ENCODE peak calls at places on chromosomes 2 and 18, in four cellular contexts. One of them, this sample, is unnamed.

GRCh38 chr2:120079647-120080046 is 66.8 kb downstream of the EPB41L5 start:
- DNase-seq in neuronal stem cell: no peak
- DNase-seq in H9: no peak
- DNase-seq in H1: no peak
- DNase-seq in this sample: no peak

GRCh38 chr18:76265375-76266225 is 229.4 kb downstream of the ZNF516 start:
- DNase-seq in H1: no peak
- DNase-seq in H9: no peak
- DNase-seq in neuronal stem cell: no peak
- DNase-seq in this sample: no peak

GRCh38 chr2:232491139-232491780 is 3.6 kb upstream of the ECEL1 start:
- DNase-seq in H9: peak; percentile 22
- DNase-seq in H1: no peak
- DNase-seq in neuronal stem cell: no peak
- DNase-seq in this sample: no peak

GRCh38 chr2:173037245-173038106 is 38.2 kb upstream of the MAP3K20 start:
- DNase-seq in H1: no peak
- DNase-seq in neuronal stem cell: no peak
- DNase-seq in H9: no peak
- DNase-seq in this sample: no peak

GRCh38 chr2:101330253-101330921 is 21.9 kb upstream of the RNF149 start:
- DNase-seq in H1: no peak
- DNase-seq in neuronal stem cell: no peak
- DNase-seq in H9: peak; percentile 81
- DNase-seq in this sample: no peak

GRCh38 chr2:118046628-118047210 is 32.8 kb upstream of the CCDC93 start:
- DNase-seq in H1: no peak
- DNase-seq in H9: no peak
- DNase-seq in neuronal stem cell: no peak
- DNase-seq in this sample: no peak

GRCh38 chr2:154189963-154190362 is 318.2 kb downstream of the GALNT13 start:
- DNase-seq in neuronal stem cell: no peak
- DNase-seq in H1: no peak
- DNase-seq in H9: no peak
- DNase-seq in this sample: no peak

GRCh38 chr2:204282525-204282924 is 262.8 kb upstream of the PARD3B start:
- DNase-seq in H9: peak; percentile 65
- DNase-seq in H1: no peak
- DNase-seq in neuronal stem cell: peak; percentile 66
- DNase-seq in this sample: no peak

GRCh38 chr18:57624988-57625387 is 3.4 kb upstream of the NARS1 start:
- DNase-seq in H1: no peak
- DNase-seq in neuronal stem cell: no peak
- DNase-seq in H9: no peak
- DNase-seq in this sample: no peak

GRCh38 chr2:85409719-85410583 is at the start of gene CAPG:
- DNase-seq in H1: peak; percentile 53
- DNase-seq in H9: peak; percentile 68
- DNase-seq in neuronal stem cell: no peak
- DNase-seq in this sample: peak; percentile 23

GRCh38 chr2:120951701-120952100 is 216.0 kb downstream of the GLI2 start:
- DNase-seq in neuronal stem cell: no peak
- DNase-seq in H9: no peak
- DNase-seq in H1: no peak
- DNase-seq in this sample: no peak

GRCh38 chr2:174078275-174078674 is 113.1 kb upstream of the SP3 start:
- DNase-seq in neuronal stem cell: no peak
- DNase-seq in H9: no peak
- DNase-seq in H1: no peak
- DNase-seq in this sample: no peak

GRCh38 chr2:98608962-98609604 is 694 bp downstream of the UNC50 start:
- DNase-seq in neuronal stem cell: no peak
- DNase-seq in H1: no peak
- DNase-seq in H9: no peak
- DNase-seq in this sample: peak; percentile 18

GRCh38 chr2:68193774-68194372 is 36.2 kb downstream of the PNO1 start:
- DNase-seq in H9: no peak
- DNase-seq in H1: no peak
- DNase-seq in neuronal stem cell: no peak
- DNase-seq in this sample: no peak

GRCh38 chr2:239290618-239291504 is 110.0 kb downstream of the HDAC4 start:
- DNase-seq in H1: no peak
- DNase-seq in H9: no peak
- DNase-seq in neuronal stem cell: peak; percentile 40
- DNase-seq in this sample: no peak
- H3K79me1 ChIP-seq in H1: peaks cover 17% of the 10 kb centered on the region
- H3K79me1 ChIP-seq in H9: no peaks in the 10 kb centered on the region
- H3K79me1 ChIP-seq in neuronal stem cell: peaks cover 9% of the 10 kb centered on the region
- H3K79me1 ChIP-seq in this sample: no peaks in the 10 kb centered on the region

GRCh38 chr18:48902023-48902855 is 48.5 kb downstream of the SMAD7 start:
- DNase-seq in H9: peak; percentile 20
- DNase-seq in neuronal stem cell: no peak
- DNase-seq in H1: no peak
- DNase-seq in this sample: peak; percentile 80

GRCh38 chr18:48905541-48905940 is 45.2 kb downstream of the SMAD7 start:
- DNase-seq in H1: no peak
- DNase-seq in neuronal stem cell: no peak
- DNase-seq in H9: no peak
- DNase-seq in this sample: peak; percentile 29

GRCh38 chr18:48904847-48905394 is 45.8 kb downstream of the SMAD7 start:
- DNase-seq in H9: no peak
- DNase-seq in neuronal stem cell: no peak
- DNase-seq in H1: no peak
- DNase-seq in this sample: no peak

GRCh38 chr18:48902856-48903601 is 47.7 kb downstream of the SMAD7 start:
- DNase-seq in H1: no peak
- DNase-seq in neuronal stem cell: no peak
- DNase-seq in H9: peak; percentile 21
- DNase-seq in this sample: peak; percentile 15

GRCh38 chr18:48904086-48904485 is 46.7 kb downstream of the SMAD7 start:
- DNase-seq in H9: no peak
- DNase-seq in H1: no peak
- DNase-seq in neuronal stem cell: no peak
- DNase-seq in this sample: no peak
- H3K14ac ChIP-seq in H9: no peak overlapping the region
- H3K14ac ChIP-seq in H1: no peak overlapping the region
- H3K14ac ChIP-seq in neuronal stem cell: no peak overlapping the region
- H3K14ac ChIP-seq in this sample: no peak overlapping the region

GRCh38 chr2:3288455-3289163 is 89.0 kb downstream of the EIPR1 start:
- DNase-seq in neuronal stem cell: no peak
- DNase-seq in H1: no peak
- DNase-seq in H9: no peak
- DNase-seq in this sample: no peak
- H3K79me1 ChIP-seq in neuronal stem cell: peaks cover 3% of the 10 kb centered on the region
- H3K79me1 ChIP-seq in H1: peaks cover 9% of the 10 kb centered on the region
- H3K79me1 ChIP-seq in H9: no peaks in the 10 kb centered on the region
- H3K79me1 ChIP-seq in this sample: no peaks in the 10 kb centered on the region

DNA sequence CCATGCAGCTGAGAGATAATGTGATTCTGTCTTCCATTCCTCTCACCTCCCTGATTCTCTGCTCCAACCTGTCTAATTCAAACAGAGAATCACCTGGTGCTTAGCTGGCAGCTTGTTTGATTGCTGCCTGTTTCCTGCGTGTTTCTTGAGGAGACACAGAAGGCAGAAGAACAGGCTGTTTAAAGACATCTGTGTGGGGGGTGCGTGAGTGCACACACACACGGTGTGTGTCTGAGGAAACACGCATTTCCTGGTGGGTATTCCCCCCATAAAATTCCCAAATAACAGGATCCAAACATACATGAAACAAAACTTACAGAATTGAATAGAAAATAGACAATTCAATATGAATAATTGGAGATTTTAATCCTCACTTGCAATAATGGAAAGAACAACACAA is 29.3 kb upstream of the CRIM1 start:
- DNase-seq in H9: no peak
- DNase-seq in H1: no peak
- DNase-seq in neuronal stem cell: no peak
- DNase-seq in this sample: no peak
- H3K14ac ChIP-seq in H9: no peak overlapping the region
- H3K14ac ChIP-seq in H1: no peak overlapping the region
- H3K14ac ChIP-seq in neuronal stem cell: no peak overlapping the region
- H3K14ac ChIP-seq in this sample: no peak overlapping the region

GRCh38 chr2:24863636-24864035 is 56.4 kb downstream of the ADCY3 start:
- DNase-seq in H9: no peak
- DNase-seq in H1: no peak
- DNase-seq in neuronal stem cell: no peak
- DNase-seq in this sample: no peak
- H3K79me1 ChIP-seq in H9: no peaks in the 10 kb centered on the region
- H3K79me1 ChIP-seq in H1: peaks cover 2% of the 10 kb centered on the region
- H3K79me1 ChIP-seq in neuronal stem cell: no peaks in the 10 kb centered on the region
- H3K79me1 ChIP-seq in this sample: no peaks in the 10 kb centered on the region

GRCh38 chr2:235267251-235267650 is 226.6 kb upstream of the AGAP1 start:
- DNase-seq in H1: no peak
- DNase-seq in H9: no peak
- DNase-seq in neuronal stem cell: no peak
- DNase-seq in this sample: no peak
- H3K14ac ChIP-seq in H1: no peak overlapping the region
- H3K14ac ChIP-seq in H9: no peak overlapping the region
- H3K14ac ChIP-seq in neuronal stem cell: no peak overlapping the region
- H3K14ac ChIP-seq in this sample: no peak overlapping the region

GRCh38 chr18:2969695-2970094 is 43.2 kb downstream of the LPIN2 start:
- DNase-seq in neuronal stem cell: no peak
- DNase-seq in H1: no peak
- DNase-seq in H9: no peak
- DNase-seq in this sample: no peak
- H3K79me1 ChIP-seq in neuronal stem cell: no peaks in the 10 kb centered on the region
- H3K79me1 ChIP-seq in H1: no peaks in the 10 kb centered on the region
- H3K79me1 ChIP-seq in H9: no peaks in the 10 kb centered on the region
- H3K79me1 ChIP-seq in this sample: peaks cover 2% of the 10 kb centered on the region

DNA sequence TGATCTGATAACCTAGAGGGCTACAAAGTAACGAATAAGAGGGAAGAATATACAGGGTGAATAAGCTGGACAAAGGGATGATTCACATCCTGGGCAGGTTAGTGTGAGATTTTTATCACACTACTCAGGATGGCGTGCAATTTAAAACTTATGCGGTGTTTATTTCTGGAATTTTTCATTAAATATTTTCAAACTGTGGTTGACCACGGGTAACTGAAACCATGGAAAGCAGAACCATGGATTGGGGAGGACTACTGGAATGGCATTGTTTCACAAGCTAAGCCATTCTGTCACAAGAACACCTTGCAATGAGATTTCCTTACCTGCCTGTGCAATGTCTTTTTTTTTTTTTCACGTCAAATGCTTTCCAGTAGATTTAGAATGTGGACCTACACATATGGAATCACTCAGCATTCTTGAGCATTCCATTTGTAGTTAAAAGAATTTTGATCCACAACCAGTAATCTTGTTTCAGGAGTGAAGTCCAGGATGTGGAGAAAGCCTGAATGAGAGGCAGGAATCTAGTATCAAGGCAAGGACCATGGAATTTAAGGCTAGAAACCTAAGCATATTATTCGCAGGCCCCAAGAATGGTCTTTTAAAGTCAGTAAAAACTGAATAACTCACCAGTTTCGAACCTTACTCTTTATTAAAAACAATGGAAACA is 8.0 kb upstream of the CDK15 start:
- DNase-seq in H1: no peak
- DNase-seq in neuronal stem cell: no peak
- DNase-seq in H9: no peak
- DNase-seq in this sample: peak; percentile 34
- H3K14ac ChIP-seq in H1: no peak overlapping the region
- H3K14ac ChIP-seq in neuronal stem cell: no peak overlapping the region
- H3K14ac ChIP-seq in H9: no peak overlapping the region
- H3K14ac ChIP-seq in this sample: no peak overlapping the region

This sample was measured in trophoblast cell.